ENCODE peak calls at places on chromosome 20, in four cellular contexts. W, N, C and H are unnamed samples.

GRCh38 chr20:16599257-16599656 is 26.0 kb upstream of the KIF16B start:
- DNase-seq in W (no peak), N (no peak), C (no peak), H (no peak)

GRCh38 chr20:64261138-64261537 is 5.6 kb downstream of the PCMTD2 start:
- DNase-seq in W (peak), C (peak), N (no peak), H (peak)

GRCh38 chr20:57880155-57880648 is 170.4 kb upstream of the PMEPA1 start:
- DNase-seq in C (peak), N (no peak), W (peak), H (no peak)

GRCh38 chr20:58890073-58890453 is 37.5 kb downstream of the GNAS start:
- DNase-seq in W (no peak), N (no peak), C (no peak), H (no peak)

GRCh38 chr20:32115196-32115767 is 5.8 kb downstream of the TM9SF4 start:
- DNase-seq in N (no peak), C (no peak), W (no peak), H (no peak)

GRCh38 chr20:36399147-36399968 is 93.2 kb downstream of the DLGAP4 start:
- DNase-seq in C (peak), N (no peak), W (peak), H (peak)

GRCh38 chr20:16407251-16408067 is 165.8 kb downstream of the KIF16B start:
- DNase-seq in W (no peak), C (peak), N (no peak), H (no peak)

GRCh38 chr20:49814057-49814675 is 1.5 kb downstream of the SLC9A8 start:
- DNase-seq in N (no peak), C (no peak), W (no peak), H (peak)

GRCh38 chr20:10619427-10619826 is 54.4 kb downstream of the JAG1 start:
- DNase-seq in C (peak), N (no peak), W (peak), H (peak)

GRCh38 chr20:63873477-63873971 is 8.5 kb downstream of the TPD52L2 start:
- DNase-seq in N (peak), C (peak), W (peak), H (peak)

GRCh38 chr20:25623225-25623735 is 534 bp downstream of the NANP start:
- DNase-seq in N (no peak), W (peak), C (peak), H (peak)

GRCh38 chr20:51319522-51319921 is 223.0 kb downstream of the NFATC2 start:
- DNase-seq in N (no peak), W (no peak), C (no peak), H (no peak)

GRCh38 chr20:48760403-48760889 is 67.4 kb downstream of the PREX1 start:
- DNase-seq in C (peak), W (peak), N (peak), H (peak)

GRCh38 chr20:47774081-47774777 is 11.1 kb downstream of the SULF2 start:
- DNase-seq in W (no peak), N (no peak), C (no peak), H (no peak)

GRCh38 chr20:55561259-55561658 is 444.1 kb downstream of the CBLN4 start:
- DNase-seq in W (no peak), N (no peak), C (peak), H (no peak)

GRCh38 chr20:21832442-21833152 is 127.1 kb downstream of the PAX1 start:
- DNase-seq in W (no peak), C (no peak), N (no peak), H (peak)

GRCh38 chr20:50242863-50243609 is 52.4 kb downstream of the CEBPB start:
- DNase-seq in C (peak), W (no peak), N (no peak), H (no peak)

GRCh38 chr20:48463096-48463710 is 364.6 kb downstream of the PREX1 start:
- DNase-seq in N (no peak), C (no peak), W (no peak), H (no peak)

GRCh38 chr20:54167909-54168872 is 5.6 kb downstream of the CYP24A1 start:
- DNase-seq in W (no peak), C (peak), N (no peak), H (peak)

GRCh38 chr20:14259691-14260090 is 77.7 kb downstream of the FLRT3 start:
- DNase-seq in W (peak), N (no peak), C (no peak), H (peak)

GRCh38 chr20:36836591-36837329 is 39.2 kb upstream of the TLDC2 start:
- DNase-seq in W (peak), C (peak), N (peak), H (peak)

GRCh38 chr20:6709865-6710595 is 57.5 kb upstream of the BMP2 start:
- DNase-seq in W (no peak), C (no peak), N (no peak), H (no peak)

GRCh38 chr20:44008806-44009678 is 94.4 kb downstream of the TOX2 start:
- DNase-seq in N (no peak), C (no peak), W (no peak), H (no peak)

GRCh38 chr20:6034134-6034969 is 19.5 kb downstream of the LRRN4 start:
- DNase-seq in N (no peak), C (no peak), W (no peak), H (no peak)

GRCh38 chr20:34302312-34302722 is 838 bp downstream of the AHCY start:
- DNase-seq in C (peak), N (peak), W (peak), H (peak)
- TF ChIP-seq CTCF in C (peak), N (no peak), W (peak), H (no peak)

DNA sequence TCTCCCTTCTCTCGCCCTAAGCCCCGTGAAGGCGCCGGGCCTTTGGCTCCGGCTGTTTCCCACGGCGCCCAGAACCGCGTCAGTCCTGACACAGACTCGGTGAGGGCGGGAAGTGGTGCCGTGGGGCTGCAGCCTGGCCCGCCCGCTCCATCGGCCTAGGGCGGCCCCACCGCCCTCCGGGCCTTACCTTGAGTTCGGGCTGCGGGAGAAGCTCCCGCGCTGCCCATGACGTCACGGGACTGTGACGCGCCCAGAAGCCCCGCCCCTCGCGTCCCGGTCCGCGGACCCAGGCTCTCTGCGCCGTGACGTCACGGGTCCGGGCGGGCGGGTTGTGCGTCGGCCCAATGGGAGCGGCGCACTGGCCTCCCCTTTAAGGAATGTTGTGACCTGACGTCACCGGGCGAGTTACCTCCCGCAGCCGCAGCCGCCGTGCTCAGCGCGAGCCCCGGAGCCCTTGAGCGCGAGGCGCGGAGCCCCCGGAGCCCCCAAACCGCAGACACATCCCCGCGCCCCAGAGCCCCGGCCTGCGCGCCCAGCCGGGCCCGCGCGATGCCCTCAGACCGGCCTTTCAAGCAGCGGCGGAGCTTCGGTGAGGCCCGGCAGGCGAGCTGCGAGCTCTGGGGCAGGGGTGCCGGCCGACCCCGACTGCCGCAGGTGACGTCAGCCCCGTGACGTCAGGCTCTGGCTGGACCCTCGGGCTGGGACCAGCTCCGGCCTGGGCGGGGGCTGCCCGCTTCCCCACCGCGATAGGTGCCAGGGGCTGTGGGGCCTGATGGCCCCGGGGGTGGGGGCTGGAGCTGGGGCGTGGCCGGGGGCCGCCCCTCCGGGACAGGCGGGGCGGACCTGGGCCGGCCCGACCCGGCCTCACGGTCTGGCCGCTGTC is at the start of gene MAP1LC3A:
- DNase-seq in W (peak), N (peak), C (peak), H (peak)
- H3K4me3 ChIP-seq in W (peak), N (peak), C (peak), H (peak)

GRCh38 chr20:7976015-7976414 is 35.8 kb upstream of the HAO1 start:
- DNase-seq in C (no peak), N (no peak), W (no peak), H (peak)

GRCh38 chr20:7984192-7984591 is 35.4 kb downstream of the TMX4 start:
- DNase-seq in N (no peak), W (no peak), C (no peak), H (no peak)

GRCh38 chr20:7981374-7981773 is 38.2 kb downstream of the TMX4 start:
- DNase-seq in C (no peak), N (no peak), W (no peak), H (no peak)

GRCh38 chr20:7985916-7986315 is 33.6 kb downstream of the TMX4 start:
- DNase-seq in C (no peak), W (no peak), N (no peak), H (no peak)

GRCh38 chr20:7980332-7981046 is 39.1 kb downstream of the TMX4 start:
- DNase-seq in W (peak), C (peak), N (peak), H (peak)
- TF ChIP-seq CTCF in W (peak), C (peak), N (peak), H (peak)

GRCh38 chr20:33676652-33677645 is 2.7 kb upstream of the NECAB3 start:
- DNase-seq in W (no peak), C (no peak), N (no peak), H (no peak)
- H3K4me3 ChIP-seq in W (no peak), C (no peak), N (no peak), H (no peak)

GRCh38 chr20:3970016-3970415 is 45.3 kb downstream of the RNF24 start:
- DNase-seq in W (no peak), N (no peak), C (no peak), H (no peak)
- TF ChIP-seq CTCF in W (no peak), N (no peak), C (no peak), H (no peak)

DNA sequence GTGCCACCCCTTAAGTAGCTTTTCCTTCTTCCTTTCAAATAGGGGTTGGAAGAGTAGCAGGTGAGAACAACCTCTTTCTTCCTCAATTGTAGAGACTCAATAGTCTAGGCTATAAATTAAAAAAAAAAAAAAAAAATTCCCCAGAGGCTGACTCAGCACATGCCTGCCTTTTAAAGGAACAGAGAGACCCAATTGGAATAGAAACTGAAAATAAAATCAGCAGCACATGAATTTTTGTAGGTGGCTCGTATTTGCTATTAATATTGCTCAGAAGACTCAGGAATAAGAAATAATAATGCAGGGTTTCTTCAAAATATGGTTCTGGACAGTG is 19.3 kb downstream of the TOP1 start:
- DNase-seq in N (no peak), C (peak), W (peak), H (peak)
- H3K4me3 ChIP-seq in N (no peak), C (peak), W (peak), H (peak)

GRCh38 chr20:24479595-24479994 is 10.2 kb downstream of the SYNDIG1 start:
- DNase-seq in C (no peak), W (no peak), N (no peak), H (no peak)
- TF ChIP-seq CTCF in C (no peak), W (no peak), N (no peak), H (no peak)

GRCh38 chr20:61976275-61976649 is 89.4 kb downstream of the TAF4 start:
- DNase-seq in C (no peak), W (no peak), N (no peak), H (no peak)
- H3K4me3 ChIP-seq in C (no peak), W (no peak), N (no peak), H (no peak)